ENCODE peak calls at places on chromosomes 1 and 21, in seven cellular contexts. H, S, A, G, X, T and I are unnamed samples.

GRCh38 chr1:100736766-100737165 is 17.2 kb downstream of the VCAM1 start:
- DNase-seq in H (peak), S (no peak), A (peak), G (no peak), X (no peak), T (no peak), I (no peak)

GRCh38 chr1:31159869-31160611 is 79.6 kb downstream of the NKAIN1 start:
- DNase-seq in H (no peak), S (no peak), A (no peak), G (no peak), X (no peak), T (no peak), I (no peak)

GRCh38 chr1:213772142-213772541 is 215.6 kb upstream of the PROX1 start:
- DNase-seq in H (no peak), S (no peak), A (no peak), G (no peak), X (no peak), T (no peak), I (no peak)

GRCh38 chr21:31977816-31978215 is 105.0 kb downstream of the HUNK start:
- DNase-seq in H (no peak), S (no peak), A (no peak), G (no peak), X (no peak), T (no peak), I (no peak)

GRCh38 chr1:181086926-181087325 is 1.6 kb upstream of the IER5 start:
- DNase-seq in H (peak), S (no peak), A (no peak), G (no peak), X (no peak), T (no peak), I (peak)

GRCh38 chr1:3529099-3529729 is 74.7 kb downstream of the ARHGEF16 start:
- DNase-seq in H (no peak), S (no peak), A (no peak), G (no peak), X (no peak), T (no peak), I (no peak)

GRCh38 chr1:207424570-207425131 is 29.5 kb upstream of the CR2 start:
- DNase-seq in H (no peak), S (no peak), A (no peak), G (no peak), X (no peak), T (no peak), I (no peak)

GRCh38 chr1:220007438-220007837 is 38.9 kb downstream of the EPRS1 start:
- DNase-seq in H (peak), S (no peak), A (no peak), G (no peak), X (no peak), T (no peak), I (no peak)

GRCh38 chr1:180168786-180169640 is 14.3 kb downstream of the QSOX1 start:
- DNase-seq in H (no peak), S (peak), A (no peak), G (no peak), X (peak), T (peak), I (no peak)

GRCh38 chr1:184418955-184419733 is 32.3 kb downstream of the C1orf21 start:
- DNase-seq in H (peak), S (no peak), A (peak), G (no peak), X (no peak), T (no peak), I (no peak)

GRCh38 chr1:177256153-177256814 is 85.5 kb downstream of the BRINP2 start:
- DNase-seq in H (peak), S (peak), A (peak), G (peak), X (no peak), T (no peak), I (no peak)

GRCh38 chr1:209675567-209676154 is 449 bp downstream of the G0S2 start:
- DNase-seq in H (peak), S (peak), A (no peak), G (peak), X (no peak), T (no peak), I (no peak)

GRCh38 chr1:41021526-41022308 is at the start of gene SLFNL1:
- DNase-seq in H (no peak), S (no peak), A (no peak), G (no peak), X (no peak), T (no peak), I (no peak)

GRCh38 chr1:203669739-203670138 is 43.1 kb downstream of the ATP2B4 start:
- DNase-seq in H (peak), S (no peak), A (no peak), G (no peak), X (no peak), T (no peak), I (no peak)

GRCh38 chr1:2980073-2980791 is 41.0 kb upstream of the ACTRT2 start:
- DNase-seq in H (no peak), S (no peak), A (no peak), G (no peak), X (no peak), T (peak), I (peak)

GRCh38 chr1:36450919-36451305 is 661 bp upstream of the OSCP1 start:
- DNase-seq in H (no peak), S (no peak), A (no peak), G (no peak), X (no peak), T (no peak), I (no peak)

GRCh38 chr1:106952766-106953165 is 103.7 kb upstream of the PRMT6 start:
- DNase-seq in H (peak), S (no peak), A (no peak), G (no peak), X (no peak), T (no peak), I (no peak)

GRCh38 chr1:229228522-229228921 is 42.4 kb upstream of the RAB4A start:
- DNase-seq in H (no peak), S (no peak), A (no peak), G (no peak), X (no peak), T (no peak), I (no peak)

GRCh38 chr1:143691400-143691891 is 280.3 kb downstream of the FAM72C start:
- DNase-seq in H (no peak), S (no peak), A (no peak), G (no peak), X (peak), T (no peak), I (no peak)

GRCh38 chr1:44609412-44609767 is 64.9 kb downstream of the TMEM53 start:
- DNase-seq in H (peak), S (peak), A (no peak), G (peak), X (peak), T (peak), I (no peak)

GRCh38 chr1:24085007-24085406 is 26.9 kb downstream of the MYOM3 start:
- DNase-seq in H (no peak), S (no peak), A (no peak), G (no peak), X (no peak), T (no peak), I (no peak)

GRCh38 chr21:22201142-22201541 is 1202.9 kb downstream of the NCAM2 start:
- DNase-seq in H (no peak), S (no peak), A (no peak), G (no peak), X (no peak), T (no peak), I (no peak)

GRCh38 chr21:17602874-17603273 is 9.8 kb downstream of the BTG3 start:
- DNase-seq in H (peak), S (no peak), A (no peak), G (no peak), X (no peak), T (no peak), I (no peak)

GRCh38 chr21:33691945-33692594 is 49.8 kb downstream of the ITSN1 start:
- DNase-seq in H (no peak), S (no peak), A (no peak), G (no peak), X (no peak), T (no peak), I (no peak)